ENCODE peak calls at places on chromosomes 11 and 22, in seven cellular contexts. V is AG04449, M is AG10803, T is natural killer cell, C is RWPE1, E is fibroblast of the aortic adventitia, G is HCT116. S is an unnamed sample.
A peak's percentile ranks its signal among the peaks of the same experiment; 100 is the strongest.

GRCh38 chr11:108436594-108436993 is 30.7 kb downstream of the C11orf65 start:
- DNase-seq in V (no peak), E (no peak), M (no peak), G (no peak), T (no peak), C (no peak), S (no peak)

GRCh38 chr11:78228467-78228866 is 39.7 kb downstream of the USP35 start:
- DNase-seq in T (no peak), G (peak; percentile 32), M (peak; percentile 50), E (peak; percentile 76), V (no peak), C (peak; percentile 64), S (peak; percentile 28)

GRCh38 chr11:65506770-65507485 is 8.1 kb downstream of the MALAT1 start:
- DNase-seq in T (peak; percentile 48), C (peak; percentile 55), G (peak; percentile 91), E (no peak), M (peak; percentile 71), V (peak; percentile 94), S (peak; percentile 68)

GRCh38 chr11:92399702-92400101 is 175.1 kb downstream of the FAT3 start:
- DNase-seq in C (no peak), V (no peak), T (no peak), G (no peak), M (no peak), E (no peak), S (no peak)

GRCh38 chr11:48109046-48109666 is 107.5 kb upstream of the OR4B1 start:
- DNase-seq in V (no peak), G (peak; percentile 37), M (peak; percentile 66), T (no peak), E (peak; percentile 71), C (peak; percentile 60), S (no peak)

GRCh38 chr11:63536669-63537292 is at the start of gene PLAAT4:
- DNase-seq in T (peak; percentile 52), C (peak; percentile 26), V (no peak), M (peak; percentile 57), G (no peak), E (peak; percentile 79), S (no peak)

GRCh38 chr22:26529345-26529744 is 17.1 kb upstream of the TFIP11 start:
- DNase-seq in C (peak; percentile 26), M (peak; percentile 43), T (no peak), G (no peak), V (no peak), E (no peak), S (no peak)

GRCh38 chr11:119368121-119369034 is 13.1 kb downstream of the USP2 start:
- DNase-seq in E (peak; percentile 71), V (no peak), T (no peak), M (no peak), G (no peak), C (peak; percentile 73), S (no peak)

GRCh38 chr11:18669211-18669593 is 29.4 kb upstream of the TMEM86A start:
- DNase-seq in V (no peak), E (no peak), C (no peak), T (no peak), M (no peak), G (peak; percentile 46), S (peak; percentile 44)

GRCh38 chr22:49807780-49808708 is 19.6 kb downstream of the BRD1 start:
- DNase-seq in M (no peak), T (no peak), G (no peak), V (no peak), C (no peak), E (peak; percentile 40), S (peak; percentile 72)

GRCh38 chr22:19494676-19495173 is 15.0 kb downstream of the CDC45 start:
- DNase-seq in M (no peak), T (no peak), E (no peak), G (no peak), V (no peak), C (no peak), S (no peak)

GRCh38 chr22:48858121-48858520 is 969.6 kb downstream of the BRD1 start:
- DNase-seq in V (no peak), C (no peak), G (no peak), T (no peak), E (no peak), M (no peak), S (no peak)

GRCh38 chr22:22318723-22319465 is 74.3 kb downstream of the VPREB1 start:
- DNase-seq in E (no peak), G (no peak), V (no peak), M (no peak), T (no peak), C (no peak), S (no peak)

GRCh38 chr22:20956258-20957117 is 10.6 kb upstream of the AIFM3 start:
- DNase-seq in E (peak; percentile 21), C (no peak), G (peak; percentile 73), T (no peak), V (no peak), M (no peak), S (no peak)

GRCh38 chr22:50314455-50315288 is 7.2 kb upstream of the PLXNB2 start:
- DNase-seq in V (no peak), G (no peak), M (no peak), T (peak; percentile 68), E (no peak), C (no peak), S (peak; percentile 91)

GRCh38 chr11:44651535-44652130 is 75.1 kb upstream of the TSPAN18 start:
- DNase-seq in V (no peak), M (no peak), T (no peak), E (no peak), G (no peak), C (no peak), S (no peak)

GRCh38 chr22:25759825-25760231 is 17.8 kb downstream of the MYO18B start:
- DNase-seq in V (peak; percentile 90), T (no peak), C (peak; percentile 65), M (peak; percentile 93), E (peak; percentile 98), G (no peak), S (no peak)

GRCh38 chr11:123062892-123063395 is 1.0 kb upstream of the HSPA8 start:
- DNase-seq in C (no peak), M (peak; percentile 56), V (no peak), G (no peak), E (peak; percentile 62), T (no peak), S (no peak)

GRCh38 chr11:34050967-34051348 is 573 bp upstream of the CAPRIN1 start:
- DNase-seq in M (no peak), T (no peak), E (peak; percentile 62), V (no peak), G (no peak), C (no peak), S (no peak)

DNA sequence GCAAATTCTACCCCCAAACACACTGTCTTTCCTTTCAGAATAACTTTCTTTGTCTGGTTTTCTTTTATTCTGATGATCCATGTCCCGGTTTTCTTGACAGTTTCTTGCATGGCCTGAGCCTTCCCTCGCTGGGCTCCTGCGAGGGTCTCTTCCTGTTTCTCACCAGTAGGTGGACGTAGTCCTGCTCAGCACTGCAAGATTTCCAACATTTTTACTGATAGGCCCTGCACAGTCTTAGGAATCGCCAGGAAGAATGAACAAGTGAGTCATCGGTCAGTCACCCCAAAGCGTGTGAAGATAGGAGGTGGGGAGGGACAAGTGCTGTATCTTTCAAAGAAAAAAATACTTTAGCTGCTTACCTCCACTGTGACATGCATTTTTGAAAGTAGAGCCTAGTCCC is 16.9 kb upstream of the KIRREL3 start:
- DNase-seq in G (no peak), C (peak; percentile 59), E (peak; percentile 45), V (peak; percentile 63), T (no peak), M (peak; percentile 86), S (no peak)
- TF ChIP-seq CTCF in G (no peak), C (no peak), E (peak; percentile 38), V (peak; percentile 76), T (no peak), M (peak; percentile 72), S (no peak)

DNA sequence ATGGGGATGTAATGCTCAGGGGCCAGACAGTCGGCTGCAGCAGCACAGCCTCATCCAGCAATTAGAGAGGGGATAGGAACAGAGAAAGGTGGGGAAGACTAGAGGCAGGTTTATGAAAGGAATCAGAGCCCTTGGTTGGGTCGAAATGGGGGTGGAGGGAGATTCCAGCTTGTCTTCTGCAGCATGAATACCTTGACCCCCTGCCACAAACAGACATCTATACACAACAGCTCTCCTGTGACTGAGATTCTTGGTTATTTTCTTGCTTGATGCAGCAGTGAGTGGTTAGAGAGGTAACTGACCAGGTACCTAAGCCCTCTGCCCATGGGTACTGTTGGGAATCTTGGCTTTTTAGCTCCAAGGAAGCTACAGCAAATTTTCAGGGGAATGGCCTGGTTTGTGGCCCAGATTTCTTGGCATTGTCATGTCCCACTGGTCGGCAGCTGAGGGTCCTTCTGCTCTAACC is at the start of gene TRIM49D1:
- DNase-seq in V (no peak), E (no peak), C (no peak), T (no peak), M (no peak), G (no peak), S (no peak)
- TF ChIP-seq CTCF in V (no peak), E (no peak), C (no peak), T (no peak), M (no peak), G (no peak), S (no peak)

GRCh38 chr11:76238551-76238950 is 32.2 kb upstream of the WNT11 start:
- DNase-seq in G (no peak), E (no peak), M (no peak), C (no peak), V (no peak), T (no peak), S (no peak)
- TF ChIP-seq CTCF in G (no peak), E (no peak), M (no peak), C (no peak), V (no peak), T (no peak), S (no peak)

GRCh38 chr22:29992341-29993275 is 87.7 kb upstream of the HORMAD2 start:
- DNase-seq in T (no peak), M (no peak), C (peak; percentile 30), V (no peak), E (no peak), G (no peak), S (no peak)

GRCh38 chr22:29998627-29999026 is 81.6 kb upstream of the HORMAD2 start:
- DNase-seq in C (no peak), T (no peak), E (peak; percentile 40), M (no peak), G (no peak), V (no peak), S (no peak)

GRCh38 chr22:29994941-29995340 is 85.3 kb upstream of the HORMAD2 start:
- DNase-seq in M (peak; percentile 33), V (no peak), E (peak; percentile 25), C (no peak), T (no peak), G (no peak), S (no peak)

GRCh38 chr22:29997516-29997915 is 82.7 kb upstream of the HORMAD2 start:
- DNase-seq in C (no peak), M (no peak), V (no peak), G (no peak), E (no peak), T (no peak), S (no peak)

DNA sequence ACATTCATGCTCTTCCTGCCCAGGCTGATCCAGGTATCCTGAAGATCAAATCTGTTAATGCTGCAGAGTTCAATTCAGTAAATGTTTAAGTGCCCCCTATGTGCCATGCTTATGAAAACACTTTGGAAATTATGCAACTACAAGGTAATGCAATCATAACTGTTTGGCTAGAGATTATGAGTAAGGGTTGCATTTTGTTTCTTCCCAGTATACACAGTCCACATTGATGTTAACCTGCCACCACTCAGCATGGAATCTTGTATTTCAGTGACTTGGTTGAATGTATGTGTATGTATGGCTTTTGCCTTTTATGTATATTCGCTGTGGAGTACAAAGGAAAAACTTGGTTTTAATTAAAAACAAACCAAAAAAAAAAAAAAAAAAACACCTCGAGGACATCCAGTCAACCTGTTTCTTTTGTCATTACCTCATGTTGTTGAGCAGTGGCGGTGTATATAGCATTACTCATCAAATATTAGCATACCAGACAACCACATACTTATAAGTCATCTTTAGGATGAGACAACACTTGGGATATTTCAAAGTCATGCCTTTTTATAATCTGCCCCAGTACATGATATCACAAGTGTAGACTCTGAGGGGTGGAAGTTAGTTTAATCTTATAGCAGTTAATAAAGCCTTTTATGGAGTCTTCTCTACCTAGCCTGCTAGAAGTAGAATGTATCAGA is 86.1 kb upstream of the HORMAD2 start:
- DNase-seq in G (no peak), M (peak; percentile 71), T (no peak), V (peak; percentile 34), C (peak; percentile 74), E (peak; percentile 47), S (no peak)
- TF ChIP-seq CTCF in G (peak; percentile 16), M (no peak), T (no peak), V (no peak), C (no peak), E (peak; percentile 10), S (no peak)